ENCODE peak calls at places on chromosome 16, in nine cellular contexts. K is endodermal cell, C is ascending aorta, H is AG04450, Q is GM06990, T is fibroblast of mammary gland, U is cardiac muscle cell, L is stomach, M is A549. D is an unnamed sample.

GRCh38 chr16:27330542-27330941 is 16.8 kb downstream of the IL4R start:
- DNase-seq in K (peak), M (no peak), L (no peak), T (peak), H (peak), C (peak), Q (no peak), U (no peak), D (no peak)

GRCh38 chr16:50279142-50279865 is 13.0 kb downstream of the ADCY7 start:
- DNase-seq in H (no peak), K (no peak), M (no peak), C (no peak), Q (peak), T (no peak), U (no peak), L (peak), D (no peak)

GRCh38 chr16:21023509-21024202 is 123.1 kb downstream of the LYRM1 start:
- DNase-seq in H (no peak), U (no peak), Q (no peak), K (no peak), C (no peak), L (peak), T (no peak), M (no peak), D (no peak)

GRCh38 chr16:65697061-65697460 is 575.2 kb upstream of the CDH11 start:
- DNase-seq in H (no peak), K (no peak), Q (no peak), L (no peak), U (no peak), M (no peak), C (no peak), T (peak), D (no peak)

GRCh38 chr16:14465799-14466198 is 164.3 kb downstream of the PARN start:
- DNase-seq in Q (no peak), L (no peak), M (no peak), H (no peak), U (no peak), C (no peak), T (no peak), K (no peak), D (no peak)

GRCh38 chr16:82881517-82881916 is 254.7 kb downstream of the CDH13 start:
- DNase-seq in L (no peak), M (no peak), C (no peak), Q (no peak), U (no peak), K (no peak), H (no peak), T (no peak), D (no peak)

GRCh38 chr16:12327971-12328726 is 351.6 kb downstream of the SNX29 start:
- DNase-seq in K (no peak), H (no peak), C (no peak), T (no peak), M (no peak), Q (no peak), L (no peak), U (peak), D (no peak)

GRCh38 chr16:89363621-89364393 is 126.6 kb downstream of the ANKRD11 start:
- DNase-seq in H (no peak), L (peak), Q (no peak), K (peak), M (peak), T (peak), C (no peak), U (no peak), D (no peak)

GRCh38 chr16:89442990-89443726 is 47.2 kb downstream of the ANKRD11 start:
- DNase-seq in H (no peak), Q (no peak), U (peak), C (peak), K (no peak), L (peak), T (peak), M (peak), D (no peak)

GRCh38 chr16:79497951-79498350 is 102.6 kb downstream of the MAF start:
- DNase-seq in Q (no peak), H (no peak), U (no peak), C (no peak), L (no peak), K (no peak), M (no peak), T (no peak), D (no peak)

GRCh38 chr16:54926166-54926838 is 4.4 kb upstream of the IRX5 start:
- DNase-seq in L (no peak), H (no peak), M (no peak), K (no peak), U (no peak), Q (no peak), C (no peak), T (peak), D (no peak)

GRCh38 chr16:86661715-86662114 is 83.4 kb downstream of the FOXL1 start:
- DNase-seq in K (no peak), T (peak), L (no peak), U (peak), M (no peak), C (no peak), H (no peak), Q (no peak), D (no peak)

GRCh38 chr16:2825049-2825742 is 4.9 kb upstream of the ZG16B start:
- DNase-seq in U (no peak), H (no peak), T (no peak), M (no peak), L (no peak), Q (no peak), K (peak), C (peak), D (no peak)

GRCh38 chr16:88195911-88196465 is 186.8 kb upstream of the ZNF469 start:
- DNase-seq in K (no peak), L (no peak), U (no peak), H (no peak), M (no peak), Q (no peak), C (no peak), T (no peak), D (no peak)

GRCh38 chr16:24906199-24906808 is 60.5 kb downstream of the SLC5A11 start:
- DNase-seq in H (no peak), Q (no peak), T (peak), L (no peak), C (no peak), K (no peak), M (no peak), U (no peak), D (no peak)

GRCh38 chr16:85105475-85105874 is 6.8 kb downstream of the CIBAR2 start:
- DNase-seq in T (no peak), H (no peak), M (no peak), Q (no peak), U (no peak), K (no peak), C (no peak), L (no peak), D (no peak)
- H3K4me3 ChIP-seq in T (no peak), H (no peak), M (no peak), Q (no peak), U (no peak), K (no peak), C (no peak), L (no peak), D (no peak)

DNA sequence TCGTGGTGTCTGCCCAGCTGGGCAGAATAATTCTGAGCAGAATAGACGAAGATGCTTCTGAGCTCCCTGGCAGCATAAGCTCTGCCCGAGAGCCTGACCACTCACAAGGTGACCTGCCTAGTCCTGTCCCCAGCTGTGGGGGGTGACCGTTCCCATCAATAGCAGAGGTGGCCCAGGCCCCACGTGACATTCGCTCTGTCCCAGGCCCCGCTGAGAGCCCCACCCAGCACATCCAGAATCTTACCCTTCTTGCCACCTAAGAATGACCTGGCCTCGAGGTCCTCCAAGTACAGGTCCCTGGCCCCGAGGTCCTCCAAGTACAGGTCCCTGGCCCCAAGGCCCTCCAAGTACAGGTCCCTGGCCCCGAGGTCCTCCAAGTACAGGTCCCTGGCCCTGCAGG is 695 bp upstream of the TMEM204 start:
- DNase-seq in U (no peak), Q (no peak), M (no peak), H (no peak), T (no peak), K (no peak), C (no peak), L (no peak), D (no peak)
- H3K4me3 ChIP-seq in U (no peak), Q (no peak), M (no peak), H (no peak), T (no peak), K (no peak), C (peak), L (peak), D (no peak)

DNA sequence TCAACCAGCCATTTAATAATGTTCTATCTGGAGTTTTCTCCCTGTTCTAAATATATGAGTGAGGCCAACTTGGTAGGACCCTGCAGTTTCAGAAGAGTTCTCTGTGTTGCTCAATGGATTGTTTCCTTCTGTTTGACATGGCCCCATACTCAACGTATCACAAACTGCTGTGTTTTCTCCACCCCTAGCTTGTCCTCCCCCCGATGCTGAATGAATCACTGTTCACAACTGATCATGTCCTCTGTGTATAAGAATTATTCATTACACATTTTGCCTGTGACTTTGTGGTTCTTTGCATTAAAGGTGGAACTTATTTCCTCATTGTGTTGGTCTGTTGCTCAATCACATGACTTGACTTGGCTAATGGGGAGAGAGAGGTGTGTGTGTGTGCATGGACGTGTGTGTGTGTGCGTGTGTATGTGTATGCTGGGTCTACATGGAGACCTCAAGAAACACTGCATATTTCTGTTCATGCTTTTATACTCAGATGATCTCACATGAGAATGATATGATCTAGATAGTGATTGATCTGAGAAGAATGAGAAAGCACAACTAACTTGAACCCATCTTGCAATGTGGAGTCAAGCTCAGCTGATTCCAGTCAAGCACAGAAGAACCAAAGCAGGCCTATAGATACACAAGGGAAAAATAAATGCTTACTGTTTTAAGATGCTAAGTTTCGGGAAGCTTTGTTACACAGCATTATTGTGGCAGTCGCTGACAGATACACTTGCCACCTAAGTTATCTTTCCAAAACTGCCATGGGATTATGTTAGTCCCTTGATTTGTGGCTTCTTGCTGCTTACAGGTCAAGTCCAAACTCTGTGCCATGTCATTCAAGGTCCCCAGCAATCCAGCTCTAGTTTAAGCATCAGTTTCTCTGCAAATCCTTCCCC is 167.8 kb upstream of the ZFHX3 start:
- DNase-seq in M (no peak), H (peak), U (no peak), L (no peak), K (no peak), T (peak), Q (no peak), C (no peak), D (no peak)
- H3K4me3 ChIP-seq in M (no peak), H (no peak), U (no peak), L (no peak), K (peak), T (no peak), Q (no peak), C (no peak), D (no peak)

GRCh38 chr16:19774024-19774423 is 56.0 kb downstream of the IQCK start:
- DNase-seq in U (no peak), Q (no peak), L (no peak), C (no peak), K (peak), M (no peak), T (no peak), H (no peak), D (no peak)

GRCh38 chr16:19781196-19781595 is 63.1 kb downstream of the IQCK start:
- DNase-seq in Q (no peak), U (no peak), M (no peak), T (peak), K (peak), H (no peak), L (no peak), C (no peak), D (no peak)

GRCh38 chr16:19776147-19776546 is 58.1 kb downstream of the IQCK start:
- DNase-seq in U (no peak), L (no peak), K (peak), M (no peak), C (no peak), Q (no peak), T (no peak), H (no peak), D (no peak)

GRCh38 chr16:19777061-19777460 is 59.0 kb downstream of the IQCK start:
- DNase-seq in C (no peak), T (no peak), H (no peak), M (no peak), L (no peak), K (no peak), U (no peak), Q (no peak), D (no peak)

DNA sequence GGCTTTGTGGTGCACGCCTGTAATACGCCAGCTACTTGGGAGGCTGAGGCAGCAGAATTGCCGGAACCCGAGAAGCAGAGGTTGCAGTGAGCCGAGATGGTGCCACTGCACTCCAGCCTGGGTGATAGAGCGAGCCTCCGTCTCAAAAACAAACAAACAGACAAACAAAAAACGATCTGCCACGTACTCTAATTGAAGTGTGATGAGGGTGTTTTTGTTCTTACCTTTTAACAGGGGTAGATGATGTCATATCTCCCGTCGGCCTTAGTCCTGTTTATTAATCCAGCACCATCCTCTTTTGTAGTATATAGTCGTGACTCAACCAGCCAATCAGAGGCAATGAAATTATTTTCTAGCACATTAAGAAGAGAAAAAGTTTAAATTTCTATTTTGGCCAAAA is 58.5 kb downstream of the IQCK start:
- DNase-seq in L (no peak), T (no peak), Q (no peak), H (no peak), M (no peak), U (no peak), K (no peak), C (no peak), D (no peak)
- H3K4me3 ChIP-seq in L (no peak), T (no peak), Q (no peak), H (no peak), M (no peak), U (no peak), K (no peak), C (no peak), D (no peak)

GRCh38 chr16:30526137-30526822 is at the start of gene ZNF768:
- DNase-seq in U (peak), Q (no peak), C (no peak), K (peak), T (peak), H (no peak), L (no peak), M (peak), D (no peak)
- H3K4me3 ChIP-seq in U (peak), Q (peak), C (peak), K (peak), T (peak), H (peak), L (peak), M (peak), D (peak)

DNA sequence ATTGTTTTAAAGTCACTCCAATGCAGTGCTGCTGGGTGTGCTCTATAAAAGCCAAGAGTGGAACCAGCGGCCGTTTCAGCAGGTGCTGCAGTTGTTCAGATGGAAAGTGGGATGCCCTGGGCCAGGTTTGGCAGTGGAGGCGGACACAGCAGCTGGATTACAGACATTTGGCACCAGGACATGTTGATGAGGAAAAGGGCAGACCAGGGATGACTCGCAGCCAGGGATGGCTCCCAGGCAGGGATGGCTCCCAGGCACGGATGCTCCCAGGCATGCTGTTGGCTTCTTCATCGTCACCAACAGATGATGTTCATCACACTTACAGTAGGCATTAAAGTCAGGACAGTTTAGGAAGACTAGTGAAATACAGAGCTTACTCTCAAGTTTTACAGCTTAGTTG is 10.0 kb downstream of the GAN start:
- DNase-seq in L (no peak), T (peak), M (no peak), C (no peak), Q (no peak), K (no peak), U (no peak), H (no peak), D (no peak)
- H3K4me3 ChIP-seq in L (no peak), T (no peak), M (no peak), C (no peak), Q (no peak), K (no peak), U (no peak), H (no peak), D (no peak)

DNA sequence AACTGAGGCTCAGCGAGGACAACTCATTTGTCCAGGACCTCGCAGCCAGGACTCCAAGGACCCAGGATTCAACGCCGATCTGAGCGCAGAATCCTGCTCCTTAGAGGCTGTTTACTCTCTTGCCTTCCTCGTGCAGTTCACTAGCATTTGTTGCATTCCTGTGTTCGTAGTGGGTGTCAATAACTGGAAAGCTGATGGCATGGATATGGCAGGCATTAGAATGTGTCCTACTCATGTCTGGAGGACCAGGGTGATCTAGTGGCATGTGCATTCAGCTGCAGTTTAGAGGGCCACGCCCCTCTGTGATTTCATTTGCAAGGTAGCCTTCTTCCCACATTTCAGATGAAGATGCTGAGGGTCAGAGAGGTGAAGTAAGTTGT is 510 bp downstream of the CRISPLD2 start:
- DNase-seq in C (no peak), M (no peak), U (no peak), K (no peak), H (no peak), L (no peak), Q (no peak), T (peak), D (no peak)
- H3K4me3 ChIP-seq in C (peak), M (peak), U (peak), K (peak), H (peak), L (peak), Q (no peak), T (peak), D (no peak)

GRCh38 chr16:51391798-51392511 is 240.9 kb upstream of the SALL1 start:
- DNase-seq in T (no peak), M (no peak), L (no peak), Q (no peak), C (no peak), K (peak), U (peak), H (no peak), D (no peak)

GRCh38 chr16:51394401-51394800 is 243.3 kb upstream of the SALL1 start:
- DNase-seq in Q (no peak), M (no peak), T (no peak), U (no peak), C (no peak), K (no peak), H (no peak), L (no peak), D (no peak)

GRCh38 chr16:51393381-51394005 is 242.4 kb upstream of the SALL1 start:
- DNase-seq in T (peak), M (no peak), H (no peak), L (no peak), U (no peak), C (no peak), Q (no peak), K (no peak), D (no peak)

GRCh38 chr16:51390877-51391276 is 239.8 kb upstream of the SALL1 start:
- DNase-seq in T (no peak), L (no peak), H (no peak), C (no peak), K (no peak), Q (no peak), M (no peak), U (no peak), D (no peak)

DNA sequence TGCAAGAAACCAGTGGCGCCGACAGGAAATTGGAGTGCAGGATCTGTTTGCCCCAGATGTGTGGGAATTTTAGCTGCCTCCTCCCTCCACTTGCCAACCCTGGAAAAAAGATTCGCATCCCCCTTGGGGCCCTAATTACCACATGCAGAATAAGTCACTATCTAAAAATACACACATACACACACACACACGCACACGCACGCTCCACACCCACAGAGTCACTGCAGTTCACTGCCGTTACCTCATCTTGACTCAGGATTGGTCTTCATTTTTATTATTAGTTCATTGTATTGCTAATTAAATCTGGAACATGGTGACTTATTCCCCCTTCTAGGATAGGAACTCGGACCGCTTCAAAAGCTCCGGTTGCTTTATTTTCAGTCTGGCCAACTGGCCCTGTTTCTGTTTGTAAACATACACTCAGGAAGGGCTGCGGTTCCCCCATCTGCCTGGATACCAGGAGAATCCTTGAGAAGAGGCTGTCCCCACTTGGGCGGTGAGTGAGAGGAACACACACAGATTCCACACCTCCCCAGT is 241.6 kb upstream of the SALL1 start:
- DNase-seq in C (no peak), K (peak), T (peak), H (peak), L (no peak), U (no peak), Q (no peak), M (no peak), D (no peak)
- H3K4me3 ChIP-seq in C (no peak), K (no peak), T (no peak), H (no peak), L (no peak), U (no peak), Q (no peak), M (no peak), D (no peak)